ENCODE peak calls at places on chromosomes 12 and 14, in eight cellular contexts. G is fibroblast of lung, Z is pancreas, F is kidney epithelial cell, Q is fibroblast of pulmonary artery, V is fibroblast of the aortic adventitia, L is left lung, U is brain microvascular endothelial cell. A is an unnamed sample.

GRCh38 chr12:105713901-105714300 is 383.4 kb downstream of the C12orf75 start:
- DNase-seq in G (no peak), Z (no peak), F (no peak), Q (no peak), V (no peak), L (no peak), U (no peak), A (no peak)

GRCh38 chr12:24066865-24067264 is 117.4 kb upstream of the SOX5 start:
- DNase-seq in G (peak), Z (no peak), F (no peak), Q (peak), V (peak), L (no peak), U (peak), A (no peak)

GRCh38 chr12:107610030-107610859 is 75.4 kb upstream of the PWP1 start:
- DNase-seq in G (peak), Z (no peak), F (peak), Q (peak), V (peak), L (no peak), U (peak), A (peak)

GRCh38 chr12:113467514-113468364 is 3.9 kb downstream of the LHX5 start:
- DNase-seq in G (no peak), Z (peak), F (no peak), Q (no peak), V (no peak), L (no peak), U (no peak), A (no peak)

GRCh38 chr12:120944645-120945217 is 33.6 kb upstream of the HNF1A start:
- DNase-seq in G (peak), Z (no peak), F (no peak), Q (peak), V (peak), L (peak), U (peak), A (peak)

GRCh38 chr12:10031318-10031717 is 836 bp downstream of the CLEC9A start:
- DNase-seq in G (peak), Z (no peak), F (no peak), Q (no peak), V (no peak), L (no peak), U (peak), A (no peak)

GRCh38 chr14:75229923-75230792 is 48.5 kb upstream of the FOS start:
- DNase-seq in G (peak), Z (no peak), F (peak), Q (peak), V (peak), L (no peak), U (peak), A (no peak)

GRCh38 chr14:102754370-102755262 is 22.6 kb upstream of the TRAF3 start:
- DNase-seq in G (no peak), Z (no peak), F (no peak), Q (no peak), V (no peak), L (no peak), U (no peak), A (no peak)

GRCh38 chr12:38411426-38411825 is 94.9 kb downstream of the ALG10B start:
- DNase-seq in G (no peak), Z (no peak), F (no peak), Q (no peak), V (no peak), L (no peak), U (no peak), A (no peak)

GRCh38 chr12:72035625-72036024 is 97.0 kb downstream of the TPH2 start:
- DNase-seq in G (no peak), Z (no peak), F (no peak), Q (no peak), V (no peak), L (no peak), U (no peak), A (no peak)

GRCh38 chr12:91577586-91578539 is 395.2 kb upstream of the DCN start:
- DNase-seq in G (peak), Z (no peak), F (no peak), Q (peak), V (peak), L (no peak), U (no peak), A (no peak)

GRCh38 chr14:74519316-74520074 is 25.9 kb downstream of the ISCA2 start:
- DNase-seq in G (no peak), Z (no peak), F (no peak), Q (no peak), V (no peak), L (no peak), U (no peak), A (no peak)

GRCh38 chr12:98735821-98736220 is 90.7 kb downstream of the APAF1 start:
- DNase-seq in G (no peak), Z (no peak), F (no peak), Q (no peak), V (no peak), L (no peak), U (no peak), A (no peak)

GRCh38 chr12:130948136-130948535 is 5.6 kb upstream of the ADGRD1 start:
- DNase-seq in G (no peak), Z (no peak), F (no peak), Q (no peak), V (no peak), L (no peak), U (no peak), A (no peak)

GRCh38 chr12:6327591-6328041 is 14.3 kb downstream of the TNFRSF1A start:
- DNase-seq in G (no peak), Z (peak), F (no peak), Q (no peak), V (no peak), L (no peak), U (no peak), A (no peak)

GRCh38 chr14:101477648-101478047 is 83.6 kb upstream of the DIO3 start:
- DNase-seq in G (peak), Z (no peak), F (no peak), Q (no peak), V (no peak), L (no peak), U (no peak), A (no peak)

GRCh38 chr14:49893309-49894213 is 679 bp downstream of the ARF6 start:
- DNase-seq in G (peak), Z (peak), F (no peak), Q (peak), V (no peak), L (peak), U (peak), A (no peak)

GRCh38 chr12:123808167-123808566 is 46.1 kb downstream of the DNAH10 start:
- DNase-seq in G (peak), Z (no peak), F (no peak), Q (peak), V (no peak), L (no peak), U (peak), A (peak)

GRCh38 chr12:106954462-106955376 is 988 bp upstream of the TMEM263 start:
- DNase-seq in G (peak), Z (peak), F (no peak), Q (peak), V (no peak), L (peak), U (no peak), A (peak)

GRCh38 chr12:48198619-48198973 is 4.5 kb downstream of the OR10AD1 start:
- DNase-seq in G (peak), Z (peak), F (no peak), Q (peak), V (no peak), L (peak), U (no peak), A (no peak)

GRCh38 chr12:132029503-132030300 is 80.0 kb downstream of the EP400 start:
- DNase-seq in G (peak), Z (no peak), F (no peak), Q (no peak), V (no peak), L (no peak), U (no peak), A (no peak)

GRCh38 chr12:41552507-41553047 is 364.5 kb downstream of the PDZRN4 start:
- DNase-seq in G (peak), Z (no peak), F (peak), Q (no peak), V (no peak), L (no peak), U (no peak), A (no peak)

GRCh38 chr12:44431647-44432352 is 444.3 kb downstream of the NELL2 start:
- DNase-seq in G (no peak), Z (no peak), F (no peak), Q (no peak), V (no peak), L (no peak), U (no peak), A (no peak)

GRCh38 chr12:31033681-31034080 is 40.0 kb upstream of the DDX11 start:
- DNase-seq in G (peak), Z (no peak), F (no peak), Q (no peak), V (no peak), L (no peak), U (no peak), A (no peak)

GRCh38 chr12:43206396-43206795 is 345.6 kb downstream of the ADAMTS20 start:
- DNase-seq in G (peak), Z (no peak), F (no peak), Q (peak), V (peak), L (no peak), U (peak), A (no peak)

GRCh38 chr12:81114241-81114640 is 36.4 kb downstream of the ACSS3 start:
- DNase-seq in G (no peak), Z (no peak), F (no peak), Q (no peak), V (no peak), L (no peak), U (no peak), A (no peak)

GRCh38 chr12:64835926-64836325 is 11.5 kb downstream of the TBC1D30 start:
- DNase-seq in G (no peak), Z (no peak), F (no peak), Q (no peak), V (no peak), L (no peak), U (no peak), A (no peak)

GRCh38 chr12:124558298-124558697 is 9.1 kb downstream of the NCOR2 start:
- DNase-seq in G (no peak), Z (peak), F (no peak), Q (no peak), V (no peak), L (peak), U (no peak), A (no peak)

GRCh38 chr12:129844662-129845061 is 59.2 kb downstream of the TMEM132D start:
- DNase-seq in G (peak), Z (no peak), F (peak), Q (no peak), V (no peak), L (no peak), U (peak), A (no peak)

GRCh38 chr12:3743803-3744202 is 9.1 kb downstream of the CRACR2A start:
- DNase-seq in G (peak), Z (no peak), F (no peak), Q (peak), V (peak), L (no peak), U (peak), A (no peak)

GRCh38 chr14:104148433-104149277 is 10.3 kb downstream of the KIF26A start:
- DNase-seq in G (no peak), Z (peak), F (no peak), Q (no peak), V (no peak), L (no peak), U (no peak), A (no peak)

GRCh38 chr12:4212845-4213244 is 60.7 kb upstream of the CCND2 start:
- DNase-seq in G (no peak), Z (no peak), F (no peak), Q (no peak), V (no peak), L (no peak), U (no peak), A (no peak)

GRCh38 chr12:94849411-94849976 is 154.0 kb downstream of the NDUFA12 start:
- DNase-seq in G (no peak), Z (no peak), F (no peak), Q (no peak), V (no peak), L (no peak), U (no peak), A (no peak)
- TF ChIP-seq CTCF in G (no peak), Z (no peak), F (no peak), Q (no peak), V (no peak), L (no peak), U (no peak), A (no peak)

GRCh38 chr14:105200074-105200473 is 19.0 kb upstream of the NUDT14 start:
- DNase-seq in G (no peak), Z (no peak), F (no peak), Q (no peak), V (no peak), L (no peak), U (no peak), A (no peak)
- TF ChIP-seq CTCF in G (no peak), Z (no peak), F (peak), Q (no peak), V (no peak), L (no peak), U (peak), A (no peak)

GRCh38 chr14:89469210-89470198 is 52.5 kb upstream of the FOXN3 start:
- DNase-seq in G (peak), Z (no peak), F (no peak), Q (no peak), V (no peak), L (no peak), U (no peak), A (no peak)

GRCh38 chr14:89466939-89467338 is 49.9 kb upstream of the FOXN3 start:
- DNase-seq in G (no peak), Z (no peak), F (no peak), Q (no peak), V (no peak), L (no peak), U (no peak), A (no peak)

GRCh38 chr14:89466460-89466859 is 49.4 kb upstream of the FOXN3 start:
- DNase-seq in G (no peak), Z (no peak), F (no peak), Q (no peak), V (no peak), L (no peak), U (no peak), A (no peak)

GRCh38 chr14:89465894-89466293 is 48.9 kb upstream of the FOXN3 start:
- DNase-seq in G (no peak), Z (no peak), F (no peak), Q (no peak), V (no peak), L (no peak), U (no peak), A (no peak)
- TF ChIP-seq CTCF in G (no peak), Z (no peak), F (no peak), Q (no peak), V (no peak), L (no peak), U (no peak), A (no peak)

GRCh38 chr14:60648169-60648933 is 926 bp downstream of the SIX1 start:
- DNase-seq in G (no peak), Z (peak), F (no peak), Q (no peak), V (peak), L (no peak), U (no peak), A (no peak)
- TF ChIP-seq CTCF in G (peak), Z (no peak), F (no peak), Q (no peak), V (no peak), L (no peak), U (no peak), A (no peak)